ENCODE peak calls at places on chromosomes 16 and 17, in four cellular contexts. P is GM13976, R is HFFc6, M is cardiac fibroblast. L is an unnamed sample.

GRCh38 chr16:86033016-86033474 is 134.1 kb downstream of the IRF8 start:
- DNase-seq in P (no peak), R (no peak), M (no peak), L (no peak)

GRCh38 chr17:41777579-41778188 is 8.8 kb downstream of the JUP start:
- DNase-seq in R (peak), M (peak), P (no peak), L (no peak)

GRCh38 chr17:17682293-17682736 is 1.1 kb downstream of the RAI1 start:
- DNase-seq in P (peak), M (peak), R (no peak), L (peak)

GRCh38 chr16:11190585-11191565 is 65.1 kb downstream of the SOCS1 start:
- DNase-seq in P (no peak), R (peak), M (no peak), L (no peak)

GRCh38 chr17:81039854-81040758 is 5.2 kb downstream of the BAIAP2 start:
- DNase-seq in M (peak), R (peak), P (no peak), L (no peak)

GRCh38 chr17:67441052-67441738 is 64.1 kb downstream of the PITPNC1 start:
- DNase-seq in P (peak), M (peak), R (peak), L (peak)

GRCh38 chr17:15000661-15001060 is 264.5 kb downstream of the PMP22 start:
- DNase-seq in P (no peak), M (no peak), R (no peak), L (no peak)

GRCh38 chr17:63222655-63223054 is 223.5 kb downstream of the CYB561 start:
- DNase-seq in R (no peak), P (no peak), M (peak), L (no peak)

GRCh38 chr16:8867483-8868271 is 1.1 kb downstream of the CARHSP1 start:
- DNase-seq in R (no peak), P (no peak), M (no peak), L (no peak)

GRCh38 chr17:78716814-78717393 is 65.2 kb downstream of the CYTH1 start:
- DNase-seq in P (peak), R (peak), M (peak), L (no peak)

GRCh38 chr16:85245307-85246172 is 133.3 kb upstream of the CIBAR2 start:
- DNase-seq in P (peak), M (peak), R (peak), L (peak)

GRCh38 chr16:68364601-68364998 is 53.8 kb downstream of the PRMT7 start:
- DNase-seq in M (peak), R (no peak), P (no peak), L (no peak)

L was measured in GM10248.